ENCODE peak calls at places on chromosomes 12 and 14, in five cellular contexts. R is upper lobe of left lung, S is Panc1, A is endothelial cell of umbilical vein, I is stomach. K is an unnamed sample.

GRCh38 chr14:100528962-100529560 is 58.2 kb downstream of the BEGAIN start:
- DNase-seq in R (no peak), S (no peak), A (no peak), I (peak; percentile 24), K (peak; percentile 66)

GRCh38 chr14:94026886-94027469 is 838 bp downstream of the OTUB2 start:
- DNase-seq in R (no peak), S (no peak), A (no peak), I (no peak), K (peak; percentile 68)

GRCh38 chr12:65685514-65685913 is 138.8 kb upstream of the HMGA2 start:
- DNase-seq in R (no peak), S (no peak), A (peak; percentile 63), I (no peak), K (no peak)

GRCh38 chr14:65131176-65131765 is 29.0 kb upstream of the MAX start:
- DNase-seq in R (no peak), S (no peak), A (no peak), I (no peak), K (no peak)

GRCh38 chr14:92993302-92993701 is 70.4 kb downstream of the CHGA start:
- DNase-seq in R (peak; percentile 86), S (no peak), A (no peak), I (no peak), K (no peak)

GRCh38 chr14:54593860-54594259 is 26.9 kb downstream of the SAMD4A start:
- DNase-seq in R (no peak), S (no peak), A (peak; percentile 78), I (no peak), K (no peak)

GRCh38 chr14:68343534-68344093 is 449.3 kb downstream of the ZFP36L1 start:
- DNase-seq in R (no peak), S (no peak), A (no peak), I (no peak), K (no peak)

GRCh38 chr14:93969082-93969828 is 7.1 kb downstream of the ASB2 start:
- DNase-seq in R (no peak), S (no peak), A (no peak), I (no peak), K (peak; percentile 82)

GRCh38 chr14:53957739-53958138 is 1.1 kb upstream of the BMP4 start:
- DNase-seq in R (no peak), S (no peak), A (no peak), I (no peak), K (no peak)

GRCh38 chr14:67719866-67720265 is 18.2 kb downstream of the RDH12 start:
- DNase-seq in R (no peak), S (no peak), A (no peak), I (no peak), K (no peak)

GRCh38 chr14:104805941-104806624 is 5.2 kb downstream of the ZBTB42 start:
- DNase-seq in R (no peak), S (no peak), A (no peak), I (no peak), K (peak; percentile 72)

GRCh38 chr12:48631071-48631470 is 51.0 kb downstream of the KANSL2 start:
- DNase-seq in R (no peak), S (no peak), A (no peak), I (no peak), K (no peak)

GRCh38 chr12:2813573-2814185 is 1.2 kb downstream of the ITFG2 start:
- DNase-seq in R (peak; percentile 58), S (no peak), A (peak; percentile 63), I (no peak), K (peak; percentile 37)

GRCh38 chr14:61428261-61428660 is 106.9 kb downstream of the PRKCH start:
- DNase-seq in R (no peak), S (no peak), A (no peak), I (no peak), K (no peak)

GRCh38 chr14:61429316-61429715 is 107.9 kb downstream of the PRKCH start:
- DNase-seq in R (no peak), S (no peak), A (no peak), I (no peak), K (no peak)

GRCh38 chr14:61430066-61430757 is 108.8 kb downstream of the PRKCH start:
- DNase-seq in R (no peak), S (no peak), A (no peak), I (no peak), K (no peak)

GRCh38 chr14:61421212-61421923 is 100.0 kb downstream of the PRKCH start:
- DNase-seq in R (no peak), S (no peak), A (no peak), I (no peak), K (no peak)

DNA sequence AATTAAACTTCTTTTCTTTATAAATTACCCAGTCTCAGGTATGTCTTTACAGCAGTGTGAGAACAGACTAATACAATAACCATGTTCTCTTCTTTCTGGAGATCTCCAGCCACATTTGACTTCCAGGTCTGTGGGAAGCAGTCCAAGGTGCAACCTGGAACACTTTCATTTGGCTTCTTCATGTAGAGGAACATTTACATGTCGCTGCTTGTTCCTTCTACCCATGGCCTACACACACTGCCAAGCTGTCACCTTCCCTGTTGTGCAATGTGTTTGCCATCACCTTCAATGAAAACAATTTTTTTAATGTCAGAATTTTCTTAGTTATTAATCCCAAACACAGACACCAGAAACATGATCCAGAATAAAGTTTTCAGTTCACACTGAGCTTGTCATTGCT is 104.7 kb downstream of the PRKCH start:
- DNase-seq in R (peak; percentile 32), S (no peak), A (no peak), I (peak; percentile 73), K (no peak)
- TF ChIP-seq POLR2AphosphoS5 in R (no peak), S (no peak), A (no peak), I (no peak), K (no peak)

GRCh38 chr12:106113446-106114083 is 25.2 kb downstream of the NUAK1 start:
- DNase-seq in R (no peak), S (no peak), A (no peak), I (no peak), K (no peak)
- H3K4me1 ChIP-seq in R (peaks cover 31% of the 10 kb centered on the region), S (peaks cover 99% of the 10 kb centered on the region), A (peaks cover 23% of the 10 kb centered on the region), I (peaks cover 27% of the 10 kb centered on the region), K (no peaks in the 10 kb centered on the region)

GRCh38 chr12:59004466-59004865 is 84.2 kb upstream of the LRIG3 start:
- DNase-seq in R (no peak), S (no peak), A (no peak), I (no peak), K (no peak)

GRCh38 chr12:59007620-59008019 is 87.3 kb upstream of the LRIG3 start:
- DNase-seq in R (no peak), S (no peak), A (no peak), I (no peak), K (no peak)

GRCh38 chr12:59010948-59011347 is 90.6 kb upstream of the LRIG3 start:
- DNase-seq in R (no peak), S (no peak), A (no peak), I (no peak), K (peak; percentile 47)

DNA sequence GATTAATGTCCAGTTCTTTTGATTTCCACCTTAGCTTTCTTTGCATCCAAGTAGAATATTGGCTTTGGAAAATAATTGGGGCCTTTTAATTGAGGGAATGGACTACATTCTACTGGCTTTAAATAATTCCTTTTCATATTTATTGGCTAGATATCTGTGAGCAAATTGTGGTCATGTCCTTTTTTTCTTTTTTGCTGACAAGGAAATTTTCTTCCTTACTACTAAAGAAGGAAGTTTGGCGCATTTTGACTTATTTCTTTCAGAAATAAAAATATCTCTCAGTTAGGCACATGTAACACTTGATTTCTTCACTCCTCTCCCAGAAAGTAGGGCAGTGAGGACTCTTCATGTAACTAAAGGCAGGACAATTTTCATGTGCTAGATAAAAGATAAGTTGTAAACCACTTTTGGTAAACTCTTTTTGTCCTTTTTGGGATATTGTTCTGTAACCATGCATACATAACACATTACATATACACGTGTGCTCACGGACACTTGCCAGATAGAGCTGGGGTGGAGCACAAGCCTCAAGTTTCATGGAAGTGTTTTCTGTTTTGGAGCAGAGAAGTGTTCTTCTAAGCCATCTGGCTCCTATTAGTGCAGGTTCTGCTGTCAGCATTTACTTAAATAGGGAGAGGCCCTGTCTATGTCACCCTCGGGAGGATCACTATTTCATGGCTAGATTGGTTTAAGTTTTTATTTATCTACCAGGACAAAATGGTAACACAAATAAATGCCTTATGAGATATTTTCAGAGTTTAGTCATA is 85.1 kb upstream of the LRIG3 start:
- DNase-seq in R (no peak), S (no peak), A (no peak), I (no peak), K (no peak)
- TF ChIP-seq POLR2AphosphoS5 in R (no peak), S (no peak), A (no peak), I (no peak), K (no peak)

GRCh38 chr12:122862872-122863701 is 27.8 kb downstream of the HIP1R start:
- DNase-seq in R (peak; percentile 76), S (no peak), A (no peak), I (peak; percentile 77), K (peak; percentile 82)
- H3K4me1 ChIP-seq in R (peaks cover 26% of the 10 kb centered on the region), S (peaks cover 65% of the 10 kb centered on the region), A (no peaks in the 10 kb centered on the region), I (peaks cover 72% of the 10 kb centered on the region), K (peaks cover 75% of the 10 kb centered on the region)

DNA sequence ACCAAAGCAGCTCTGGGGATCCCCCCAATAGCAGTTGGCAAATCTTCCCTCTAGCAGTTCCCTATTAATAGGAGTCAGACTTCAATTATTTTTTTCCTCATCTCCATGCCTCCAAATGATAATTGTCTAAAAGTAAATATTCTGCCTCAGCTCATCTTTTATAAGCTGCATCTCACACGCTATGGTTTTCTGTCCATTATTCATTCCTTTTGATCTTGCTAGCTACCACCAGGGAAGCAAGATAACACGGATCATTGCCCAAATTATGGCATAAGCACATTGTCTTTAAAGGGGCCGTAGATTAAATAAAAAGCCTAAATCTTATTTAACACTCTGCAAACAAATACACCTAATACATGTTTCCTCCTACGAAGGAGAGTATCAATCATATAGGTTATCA is 670.8 kb upstream of the FLRT2 start:
- DNase-seq in R (no peak), S (no peak), A (no peak), I (no peak), K (no peak)
- TF ChIP-seq POLR2AphosphoS5 in R (no peak), S (no peak), A (no peak), I (no peak), K (no peak)

DNA sequence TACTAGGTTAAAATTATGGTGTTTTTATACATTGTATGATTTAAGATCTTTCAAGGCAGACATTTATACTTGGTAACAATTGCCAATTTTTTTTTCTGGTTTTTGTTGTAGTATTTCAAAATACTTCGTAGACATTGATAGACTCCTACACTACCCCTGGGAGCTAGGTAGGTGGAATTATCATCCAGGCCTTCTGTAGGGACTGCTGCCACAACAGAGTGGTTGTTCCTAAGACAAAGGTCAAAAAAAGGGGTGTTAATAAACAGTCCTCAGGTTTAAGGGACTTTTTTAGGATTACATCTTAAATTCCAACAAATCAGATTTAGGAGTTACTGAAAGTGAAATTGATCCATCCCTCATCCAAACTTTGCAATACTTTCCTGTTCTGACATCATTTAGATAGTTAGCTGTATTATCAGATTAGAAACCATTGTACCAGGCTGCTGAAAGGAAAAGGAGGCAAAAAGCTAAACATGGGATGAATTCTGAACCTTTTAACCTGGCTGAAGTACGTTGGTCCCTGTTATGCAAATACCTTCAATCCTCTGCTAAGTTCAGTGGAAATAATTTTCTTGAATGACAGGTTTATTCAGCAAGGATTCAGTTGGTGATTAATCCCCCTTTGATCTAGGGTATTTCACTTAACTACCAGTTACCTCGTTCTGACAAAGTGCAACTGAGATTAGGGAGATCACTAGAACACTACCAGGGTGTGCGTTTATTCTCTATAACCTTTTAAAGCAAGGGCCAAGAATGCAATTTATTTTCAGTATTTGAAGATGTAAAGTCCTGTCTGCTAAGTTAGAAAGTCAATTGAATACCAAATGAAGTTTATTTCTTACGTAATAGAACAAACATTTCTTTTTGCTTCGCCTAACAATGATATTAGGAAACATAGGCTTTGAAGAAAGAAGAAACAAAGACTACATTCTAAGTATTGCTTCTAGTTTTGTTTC is 23.2 kb downstream of the AP5M1 start:
- DNase-seq in R (no peak), S (no peak), A (no peak), I (no peak), K (no peak)
- H3K4me1 ChIP-seq in R (no peaks in the 10 kb centered on the region), S (no peaks in the 10 kb centered on the region), A (no peaks in the 10 kb centered on the region), I (no peaks in the 10 kb centered on the region), K (no peaks in the 10 kb centered on the region)

GRCh38 chr12:114688256-114688845 is 4.4 kb upstream of the TBX3 start:
- DNase-seq in R (no peak), S (no peak), A (no peak), I (no peak), K (no peak)
- TF ChIP-seq POLR2AphosphoS5 in R (no peak), S (no peak), A (no peak), I (no peak), K (no peak)